ENCODE peak calls at places on chromosome 12, in eight cellular contexts. Y, I, F, Z, M, D, P and X are unnamed samples.

GRCh38 chr12:104750061-104750460 is 208.0 kb downstream of the SLC41A2 start:
- DNase-seq in Y (peak), I (no peak), F (peak), Z (no peak), M (peak), D (no peak), P (peak), X (peak)

GRCh38 chr12:96497800-96498199 is 8.4 kb downstream of the CFAP54 start:
- DNase-seq in Y (no peak), I (no peak), F (no peak), Z (no peak), M (no peak), D (no peak), P (peak), X (no peak)

GRCh38 chr12:1932264-1932777 is 13.9 kb upstream of the CACNA2D4 start:
- DNase-seq in Y (no peak), I (peak), F (no peak), Z (peak), M (peak), D (no peak), P (peak), X (peak)

GRCh38 chr12:56877195-56878009 is 56.8 kb downstream of the SDR9C7 start:
- DNase-seq in Y (no peak), I (no peak), F (no peak), Z (no peak), M (no peak), D (no peak), P (no peak), X (no peak)

GRCh38 chr12:124506145-124506831 is 61.1 kb downstream of the NCOR2 start:
- DNase-seq in Y (no peak), I (peak), F (peak), Z (peak), M (peak), D (peak), P (peak), X (no peak)

GRCh38 chr12:26287666-26288408 is 92.5 kb downstream of the SSPN start:
- DNase-seq in Y (no peak), I (peak), F (no peak), Z (no peak), M (peak), D (no peak), P (peak), X (peak)

GRCh38 chr12:116469344-116469743 is 89.8 kb upstream of the MAP1LC3B2 start:
- DNase-seq in Y (no peak), I (no peak), F (no peak), Z (no peak), M (no peak), D (no peak), P (no peak), X (no peak)

GRCh38 chr12:62732861-62733427 is 202.0 kb downstream of the PPM1H start:
- DNase-seq in Y (no peak), I (no peak), F (peak), Z (no peak), M (no peak), D (peak), P (peak), X (peak)

GRCh38 chr12:80400591-80400991 is 43.4 kb upstream of the PTPRQ start:
- DNase-seq in Y (no peak), I (no peak), F (no peak), Z (no peak), M (no peak), D (peak), P (peak), X (no peak)

GRCh38 chr12:77940011-77940423 is 109.3 kb downstream of the NAV3 start:
- DNase-seq in Y (no peak), I (no peak), F (peak), Z (no peak), M (no peak), D (peak), P (peak), X (peak)

GRCh38 chr12:29427964-29428363 is 47.0 kb upstream of the ERGIC2 start:
- DNase-seq in Y (peak), I (no peak), F (peak), Z (no peak), M (no peak), D (no peak), P (no peak), X (peak)

GRCh38 chr12:33663000-33663654 is 223.5 kb upstream of the SYT10 start:
- DNase-seq in Y (no peak), I (no peak), F (no peak), Z (no peak), M (no peak), D (no peak), P (no peak), X (no peak)

GRCh38 chr12:74152370-74152769 is 385.3 kb upstream of the ATXN7L3B start:
- DNase-seq in Y (no peak), I (no peak), F (no peak), Z (no peak), M (no peak), D (no peak), P (no peak), X (no peak)

GRCh38 chr12:97716356-97716755 is 253.8 kb downstream of the RMST start:
- DNase-seq in Y (peak), I (no peak), F (peak), Z (peak), M (no peak), D (no peak), P (no peak), X (peak)

GRCh38 chr12:43795716-43796282 is 10.3 kb downstream of the TWF1 start:
- DNase-seq in Y (no peak), I (no peak), F (no peak), Z (no peak), M (no peak), D (no peak), P (no peak), X (no peak)

GRCh38 chr12:121767525-121768016 is 25.9 kb downstream of the RHOF start:
- DNase-seq in Y (no peak), I (peak), F (peak), Z (peak), M (peak), D (no peak), P (peak), X (no peak)

GRCh38 chr12:95177201-95177768 is 40.0 kb downstream of the FGD6 start:
- DNase-seq in Y (no peak), I (no peak), F (no peak), Z (no peak), M (no peak), D (peak), P (no peak), X (no peak)

GRCh38 chr12:51238037-51238509 is 553 bp upstream of the DAZAP2 start:
- DNase-seq in Y (peak), I (no peak), F (no peak), Z (no peak), M (peak), D (no peak), P (no peak), X (peak)

GRCh38 chr12:32365473-32366064 is 33.8 kb upstream of the FGD4 start:
- DNase-seq in Y (peak), I (no peak), F (peak), Z (peak), M (peak), D (peak), P (peak), X (peak)

GRCh38 chr12:4386756-4387155 is 7.2 kb upstream of the FGF23 start:
- DNase-seq in Y (no peak), I (no peak), F (no peak), Z (no peak), M (no peak), D (no peak), P (no peak), X (no peak)

GRCh38 chr12:78580296-78580695 is 284.3 kb upstream of the SYT1 start:
- DNase-seq in Y (no peak), I (no peak), F (no peak), Z (no peak), M (no peak), D (peak), P (no peak), X (no peak)

GRCh38 chr12:93990832-93991748 is 157.3 kb upstream of the PLXNC1 start:
- DNase-seq in Y (no peak), I (peak), F (peak), Z (peak), M (no peak), D (no peak), P (peak), X (no peak)

GRCh38 chr12:20309504-20310148 is 58.7 kb upstream of the PDE3A start:
- DNase-seq in Y (no peak), I (no peak), F (no peak), Z (no peak), M (no peak), D (no peak), P (no peak), X (no peak)

GRCh38 chr12:21324551-21324950 is 10.2 kb downstream of the SLCO1A2 start:
- DNase-seq in Y (no peak), I (no peak), F (no peak), Z (no peak), M (no peak), D (no peak), P (no peak), X (no peak)

DNA sequence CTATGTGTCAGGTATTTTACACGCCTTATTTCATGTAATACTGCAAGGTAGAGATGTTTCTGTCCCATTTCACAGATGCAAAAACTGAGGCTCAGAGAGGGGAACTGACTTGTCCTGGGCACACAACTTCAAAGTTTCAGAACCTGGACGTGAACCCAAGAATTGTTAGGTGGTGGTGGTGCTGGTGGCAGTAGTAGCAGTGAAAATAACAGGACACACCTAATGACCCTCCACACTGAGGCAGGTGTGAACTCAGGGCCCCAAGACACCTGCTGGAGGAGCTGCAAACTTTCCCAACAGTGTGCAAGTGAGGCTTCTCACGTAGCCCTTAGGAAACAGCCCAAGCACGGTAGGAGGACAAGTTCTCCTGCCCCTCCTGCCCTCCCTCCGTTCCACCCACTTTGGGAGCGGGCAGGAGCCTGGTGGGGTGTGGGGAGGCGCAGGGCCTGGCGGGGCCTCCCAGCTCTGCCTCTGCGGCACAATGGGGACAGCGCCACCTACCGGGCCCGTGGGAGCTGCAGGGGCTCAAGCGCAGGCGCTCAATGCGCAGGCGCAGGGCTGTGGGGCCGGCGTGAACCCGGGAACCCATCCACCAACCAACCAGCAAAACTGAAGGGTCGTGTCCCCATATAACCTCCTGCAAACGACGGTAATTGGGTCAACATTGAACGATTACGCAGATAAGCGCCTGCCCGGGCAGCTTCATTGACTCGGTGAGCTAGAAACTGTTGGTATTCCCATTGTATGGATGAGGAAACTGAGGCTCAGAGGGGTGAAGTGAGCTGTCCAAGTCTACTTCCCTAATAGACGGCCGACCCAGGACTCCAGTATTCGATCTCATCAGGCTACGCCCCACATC is 12.0 kb upstream of the TRPV4 start:
- DNase-seq in Y (peak), I (peak), F (peak), Z (peak), M (peak), D (peak), P (peak), X (peak)
- TF ChIP-seq CTCF in Y (peak), I (peak), F (peak), Z (peak), M (peak), D (peak), P (peak), X (peak)

DNA sequence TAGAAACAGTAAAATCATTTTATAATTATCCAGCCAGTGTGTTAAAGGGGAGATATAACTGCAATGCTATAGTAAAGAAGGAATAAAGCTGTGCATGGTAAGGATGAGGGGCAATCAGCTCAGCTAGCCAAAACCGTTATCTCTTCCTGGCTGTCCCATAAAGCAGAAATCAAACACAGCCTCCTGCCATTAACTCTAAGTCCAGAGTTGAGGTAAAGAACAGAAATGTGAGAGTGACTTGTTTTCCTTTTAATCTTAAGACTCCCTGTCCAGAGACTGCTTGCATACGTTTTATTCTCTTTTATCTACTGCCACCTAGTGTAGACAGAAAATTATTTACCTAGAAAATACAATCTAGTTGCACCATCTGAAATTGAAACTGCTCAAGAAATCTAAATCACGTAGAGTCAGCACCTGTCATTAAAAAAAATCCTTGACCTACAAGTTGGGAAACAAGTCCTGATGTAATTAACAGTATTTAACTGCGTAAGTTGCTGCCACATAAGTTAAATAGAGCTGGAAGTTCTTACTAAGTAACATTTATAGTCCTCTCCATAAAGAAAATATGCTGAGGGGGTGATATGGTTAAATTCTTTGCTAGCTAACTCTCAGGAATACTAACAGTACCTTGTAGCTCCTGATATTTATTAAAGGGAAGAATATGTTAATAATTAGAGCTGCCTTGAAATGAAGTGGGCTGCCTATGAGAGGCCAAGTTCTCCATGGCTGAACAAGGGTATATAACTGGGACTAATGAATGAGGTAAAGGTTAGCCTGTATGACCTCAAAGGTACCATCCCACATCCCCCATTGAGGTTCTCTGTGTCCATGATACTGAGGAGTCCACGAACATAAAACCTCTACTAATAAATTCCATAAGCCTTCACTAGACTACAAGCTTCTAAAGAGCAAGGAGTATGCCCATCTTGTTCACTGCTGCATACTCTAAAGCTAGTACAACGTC is 62.7 kb downstream of the GALNT4 start:
- DNase-seq in Y (peak), I (no peak), F (peak), Z (no peak), M (no peak), D (peak), P (peak), X (peak)
- TF ChIP-seq CTCF in Y (peak), I (peak), F (peak), Z (no peak), M (peak), D (peak), P (peak), X (peak)

GRCh38 chr12:52347016-52347415 is 20.3 kb downstream of the KRT85 start:
- DNase-seq in Y (no peak), I (peak), F (no peak), Z (no peak), M (no peak), D (no peak), P (no peak), X (no peak)

GRCh38 chr12:52342781-52343490 is 21.7 kb upstream of the KRT83 start:
- DNase-seq in Y (no peak), I (no peak), F (no peak), Z (no peak), M (no peak), D (no peak), P (no peak), X (no peak)

GRCh38 chr12:52346596-52346995 is 20.7 kb downstream of the KRT85 start:
- DNase-seq in Y (no peak), I (peak), F (no peak), Z (no peak), M (no peak), D (no peak), P (no peak), X (no peak)

GRCh38 chr12:52343550-52343949 is 22.4 kb upstream of the KRT83 start:
- DNase-seq in Y (no peak), I (no peak), F (no peak), Z (no peak), M (no peak), D (no peak), P (no peak), X (no peak)

GRCh38 chr12:52344111-52344510 is 22.9 kb upstream of the KRT83 start:
- DNase-seq in Y (no peak), I (no peak), F (no peak), Z (no peak), M (no peak), D (no peak), P (no peak), X (no peak)
- TF ChIP-seq CTCF in Y (no peak), I (no peak), F (no peak), Z (no peak), M (no peak), D (no peak), P (no peak), X (no peak)

GRCh38 chr12:46205293-46205692 is 63.5 kb downstream of the SLC38A1 start:
- DNase-seq in Y (no peak), I (no peak), F (peak), Z (no peak), M (no peak), D (peak), P (no peak), X (no peak)
- TF ChIP-seq CTCF in Y (no peak), I (no peak), F (no peak), Z (no peak), M (no peak), D (no peak), P (no peak), X (no peak)

GRCh38 chr12:15863984-15864383 is 18.2 kb upstream of the STRAP start:
- DNase-seq in Y (peak), I (no peak), F (no peak), Z (no peak), M (no peak), D (no peak), P (no peak), X (peak)
- TF ChIP-seq CTCF in Y (no peak), I (no peak), F (no peak), Z (no peak), M (no peak), D (no peak), P (no peak), X (no peak)

GRCh38 chr12:131438874-131439273 is 272.0 kb upstream of the SFSWAP start:
- DNase-seq in Y (no peak), I (peak), F (no peak), Z (peak), M (no peak), D (no peak), P (no peak), X (no peak)
- TF ChIP-seq CTCF in Y (no peak), I (no peak), F (no peak), Z (no peak), M (no peak), D (no peak), P (no peak), X (no peak)